ENCODE peak calls at places on chromosome 10, in five cellular contexts. B is Caco-2, U is stomach, D is fibroblast of the aortic adventitia, K is GM23338. P is an unnamed sample.

GRCh38 chr10:27157150-27157549 is 2.0 kb downstream of the MASTL start:
- DNase-seq in D (peak; percentile 5), U (no peak), K (no peak), B (no peak), P (peak; percentile 3)

GRCh38 chr10:36380538-36380937 is 738.4 kb upstream of the FZD8 start:
- DNase-seq in K (no peak), B (no peak), U (no peak), D (no peak), P (no peak)

GRCh38 chr10:125085281-125085680 is 75.1 kb downstream of the CTBP2 start:
- DNase-seq in B (no peak), K (no peak), U (no peak), D (peak; percentile 22), P (no peak)

GRCh38 chr10:15784662-15785300 is 65.1 kb upstream of the ITGA8 start:
- DNase-seq in U (no peak), D (no peak), K (peak; percentile 30), B (no peak), P (no peak)

GRCh38 chr10:5968037-5968680 is 9.2 kb downstream of the IL15RA start:
- DNase-seq in U (peak; percentile 11), D (no peak), K (no peak), B (no peak), P (no peak)

GRCh38 chr10:125160856-125161569 is 650 bp upstream of the CTBP2 start:
- DNase-seq in U (peak; percentile 63), B (peak; percentile 94), K (peak; percentile 90), D (peak; percentile 80), P (peak; percentile 89)

GRCh38 chr10:119421887-119422684 is 120.4 kb downstream of the RGS10 start:
- DNase-seq in D (peak; percentile 74), B (no peak), K (peak; percentile 22), U (no peak), P (no peak)

GRCh38 chr10:122170802-122171201 is 100.3 kb upstream of the BTBD16 start:
- DNase-seq in K (peak; percentile 52), U (no peak), D (no peak), B (no peak), P (no peak)

GRCh38 chr10:48672596-48673255 is 11.9 kb upstream of the WDFY4 start:
- DNase-seq in B (no peak), U (no peak), D (no peak), K (no peak), P (no peak)

GRCh38 chr10:132836248-132836831 is 50.4 kb upstream of the NKX6-2 start:
- DNase-seq in D (no peak), U (peak; percentile 75), K (no peak), B (no peak), P (no peak)

GRCh38 chr10:121158988-121159579 is 307.9 kb downstream of the WDR11 start:
- DNase-seq in U (peak; percentile 40), K (no peak), B (no peak), D (no peak), P (peak; percentile 18)

GRCh38 chr10:29688230-29688634 is 53.5 kb upstream of the SVIL start:
- DNase-seq in K (peak; percentile 85), B (peak; percentile 84), U (no peak), D (peak; percentile 23), P (no peak)

GRCh38 chr10:35442006-35442405 is 105.7 kb downstream of the CCNY start:
- DNase-seq in B (no peak), U (no peak), K (no peak), D (no peak), P (no peak)

GRCh38 chr10:5041471-5042023 is 37.9 kb upstream of the AKR1C2 start:
- DNase-seq in D (no peak), U (no peak), K (no peak), B (no peak), P (no peak)

GRCh38 chr10:359093-359492 is 223.8 kb downstream of the ZMYND11 start:
- DNase-seq in U (no peak), D (no peak), B (no peak), K (no peak), P (no peak)

GRCh38 chr10:29257106-29257783 is 31.6 kb upstream of the LYZL1 start:
- DNase-seq in U (no peak), K (no peak), D (peak; percentile 93), B (peak; percentile 73), P (peak; percentile 82)

GRCh38 chr10:117424789-117425649 is 49.8 kb upstream of the PDZD8 start:
- DNase-seq in U (no peak), B (no peak), K (peak; percentile 51), D (no peak), P (no peak)

GRCh38 chr10:122643931-122644534 is 55.6 kb downstream of the C10orf120 start:
- DNase-seq in U (no peak), K (no peak), B (no peak), D (no peak), P (no peak)

GRCh38 chr10:87500646-87501048 is 4.0 kb upstream of the MINPP1 start:
- DNase-seq in B (peak; percentile 74), K (no peak), D (peak; percentile 56), U (no peak), P (no peak)

GRCh38 chr10:113097046-113097415 is 147.0 kb downstream of the TCF7L2 start:
- DNase-seq in U (no peak), B (no peak), D (no peak), K (no peak), P (no peak)

GRCh38 chr10:84214612-84215235 is 10.6 kb downstream of the LRIT2 start:
- DNase-seq in K (peak; percentile 84), B (no peak), U (no peak), D (no peak), P (peak; percentile 56)

GRCh38 chr10:124740374-124741280 is 3.6 kb downstream of the FAM53B start:
- DNase-seq in K (peak; percentile 46), B (no peak), U (no peak), D (peak; percentile 70), P (peak; percentile 56)

GRCh38 chr10:76632158-76633051 is 1005.2 kb downstream of the KCNMA1 start:
- DNase-seq in U (peak; percentile 37), K (peak; percentile 65), B (no peak), D (no peak), P (peak; percentile 56)

GRCh38 chr10:69217119-69217754 is 2.9 kb upstream of the HKDC1 start:
- DNase-seq in D (peak; percentile 95), K (no peak), U (no peak), B (peak; percentile 38), P (peak; percentile 86)

GRCh38 chr10:118564652-118565051 is 30.8 kb downstream of the PRLHR start:
- DNase-seq in U (no peak), D (no peak), K (peak; percentile 82), B (no peak), P (peak; percentile 44)

GRCh38 chr10:24849537-24850299 is 102.7 kb downstream of the PRTFDC1 start:
- DNase-seq in U (no peak), K (peak; percentile 17), D (no peak), B (no peak), P (peak; percentile 56)

GRCh38 chr10:92689663-92690210 is at the start of gene HHEX:
- DNase-seq in D (peak; percentile 64), B (peak; percentile 38), U (peak; percentile 72), K (no peak), P (peak; percentile 22)

GRCh38 chr10:106795619-106796018 is 368.9 kb downstream of the SORCS1 start:
- DNase-seq in B (no peak), K (peak; percentile 74), U (no peak), D (no peak), P (peak; percentile 64)

GRCh38 chr10:43170491-43170890 is 32.2 kb downstream of the CSGALNACT2 start:
- DNase-seq in D (peak; percentile 31), K (peak; percentile 40), U (no peak), B (no peak), P (no peak)

GRCh38 chr10:14736600-14737081 is 38.1 kb downstream of the FAM107B start:
- DNase-seq in B (no peak), K (peak; percentile 22), U (no peak), D (peak; percentile 38), P (no peak)

GRCh38 chr10:94049911-94050310 is 56.2 kb downstream of the PLCE1 start:
- DNase-seq in B (no peak), D (no peak), U (no peak), K (no peak), P (no peak)

GRCh38 chr10:94053639-94053932 is 59.9 kb downstream of the PLCE1 start:
- DNase-seq in B (no peak), K (no peak), D (peak; percentile 48), U (no peak), P (no peak)

GRCh38 chr10:94047302-94047701 is 53.6 kb downstream of the PLCE1 start:
- DNase-seq in D (no peak), K (no peak), B (no peak), U (no peak), P (no peak)

GRCh38 chr10:94052901-94053638 is 59.3 kb downstream of the PLCE1 start:
- DNase-seq in U (no peak), B (no peak), D (peak; percentile 55), K (no peak), P (no peak)
- TF ChIP-seq CTCF in U (no peak), B (no peak), D (peak; percentile 21), K (no peak), P (no peak)

DNA sequence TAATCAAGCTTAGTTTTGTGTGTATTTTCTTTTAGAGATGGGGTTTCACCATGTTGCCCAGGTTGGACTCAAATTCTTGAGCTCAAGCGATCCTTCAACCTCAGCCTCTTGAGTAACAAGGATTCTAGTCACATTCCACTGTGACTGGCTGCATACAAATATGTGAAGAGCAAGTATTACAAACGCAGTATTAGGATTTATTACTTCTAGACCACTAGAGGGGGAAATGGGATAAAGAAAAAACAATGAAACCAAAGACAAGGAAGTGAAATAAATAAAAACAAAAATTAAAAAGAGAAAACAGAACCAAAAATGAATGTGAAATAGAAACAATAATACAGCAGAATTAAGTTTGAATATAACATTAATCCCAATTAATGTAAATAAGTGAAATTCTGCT is 308.7 kb downstream of the ANKRD30A start:
- DNase-seq in D (peak; percentile 1), U (no peak), B (no peak), K (no peak), P (no peak)
- TF ChIP-seq CTCF in D (no peak), U (no peak), B (peak; percentile 29), K (no peak), P (peak; percentile 33)

DNA sequence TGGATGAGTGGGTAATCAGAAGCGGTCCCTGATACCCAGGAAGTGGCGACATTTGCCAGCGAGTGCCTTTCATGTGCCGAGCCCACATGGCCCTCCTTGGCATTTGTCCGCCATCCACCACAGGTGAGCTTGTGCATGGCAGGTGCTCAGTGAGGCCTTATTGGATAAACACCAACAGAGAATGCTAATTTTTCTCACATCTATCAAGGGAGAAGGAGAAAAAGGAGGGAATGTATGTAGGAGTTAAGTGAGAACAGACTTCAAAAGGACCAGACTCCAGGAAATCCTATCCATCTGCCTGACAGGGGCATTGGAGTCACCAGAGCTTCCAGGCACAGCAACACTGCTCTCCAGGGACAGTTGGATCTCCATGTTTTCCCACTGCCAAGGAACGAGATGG is 143.5 kb upstream of the ZMIZ1 start:
- DNase-seq in K (no peak), D (no peak), B (no peak), U (no peak), P (no peak)
- TF ChIP-seq CTCF in K (no peak), D (no peak), B (no peak), U (no peak), P (no peak)

GRCh38 chr10:109898666-109899577 is 24.4 kb downstream of the XPNPEP1 start:
- DNase-seq in U (no peak), K (no peak), B (no peak), D (peak; percentile 80), P (no peak)

GRCh38 chr10:109895095-109895818 is 28.1 kb downstream of the XPNPEP1 start:
- DNase-seq in B (no peak), D (peak; percentile 97), U (peak; percentile 36), K (no peak), P (no peak)

GRCh38 chr10:109895848-109896247 is 27.5 kb downstream of the XPNPEP1 start:
- DNase-seq in U (no peak), K (no peak), D (no peak), B (no peak), P (no peak)

GRCh38 chr10:109899578-109900355 is 23.5 kb downstream of the XPNPEP1 start:
- DNase-seq in U (no peak), B (no peak), D (peak; percentile 92), K (no peak), P (peak; percentile 74)

GRCh38 chr10:109898007-109898406 is 25.3 kb downstream of the XPNPEP1 start:
- DNase-seq in D (no peak), K (no peak), B (no peak), U (no peak), P (no peak)
- TF ChIP-seq CTCF in D (no peak), K (no peak), B (no peak), U (no peak), P (no peak)